ENCODE peak calls at places on chromosome 4, in seven cellular contexts. One of them, this sample, is unnamed.
A peak's percentile ranks its signal among the peaks of the same experiment; 100 is the strongest.

GRCh38 chr4:24774452-24774851 is 20.9 kb upstream of the SOD3 start:
- DNase-seq in ovary: no peak
- DNase-seq in upper lobe of right lung: no peak
- DNase-seq in astrocyte: no peak
- DNase-seq in tibial artery: no peak
- DNase-seq in body of pancreas: no peak
- DNase-seq in WTC11: no peak
- DNase-seq in this sample: no peak

GRCh38 chr4:186881521-186882220 is 158.0 kb upstream of the FAT1 start:
- DNase-seq in ovary: no peak
- DNase-seq in upper lobe of right lung: no peak
- DNase-seq in astrocyte: peak; percentile 91
- DNase-seq in tibial artery: no peak
- DNase-seq in body of pancreas: no peak
- DNase-seq in WTC11: no peak
- DNase-seq in this sample: no peak

GRCh38 chr4:155007660-155008176 is 200.7 kb upstream of the NPY2R start:
- DNase-seq in ovary: no peak
- DNase-seq in upper lobe of right lung: no peak
- DNase-seq in astrocyte: no peak
- DNase-seq in tibial artery: no peak
- DNase-seq in body of pancreas: no peak
- DNase-seq in WTC11: no peak
- DNase-seq in this sample: no peak

GRCh38 chr4:67332627-67333026 is 212.7 kb downstream of the CENPC start:
- DNase-seq in ovary: no peak
- DNase-seq in upper lobe of right lung: no peak
- DNase-seq in astrocyte: no peak
- DNase-seq in tibial artery: no peak
- DNase-seq in body of pancreas: no peak
- DNase-seq in WTC11: peak; percentile 31
- DNase-seq in this sample: no peak

GRCh38 chr4:175998782-175999181 is 66.9 kb upstream of the WDR17 start:
- DNase-seq in ovary: no peak
- DNase-seq in upper lobe of right lung: no peak
- DNase-seq in astrocyte: peak; percentile 2
- DNase-seq in tibial artery: no peak
- DNase-seq in body of pancreas: no peak
- DNase-seq in WTC11: peak; percentile 39
- DNase-seq in this sample: no peak

GRCh38 chr4:34010703-34011102 is 2233.6 kb downstream of the ARAP2 start:
- DNase-seq in ovary: no peak
- DNase-seq in upper lobe of right lung: no peak
- DNase-seq in astrocyte: no peak
- DNase-seq in tibial artery: no peak
- DNase-seq in body of pancreas: no peak
- DNase-seq in WTC11: no peak
- DNase-seq in this sample: no peak

GRCh38 chr4:93237526-93237925 is 591.0 kb upstream of the ATOH1 start:
- DNase-seq in ovary: no peak
- DNase-seq in upper lobe of right lung: no peak
- DNase-seq in astrocyte: no peak
- DNase-seq in tibial artery: no peak
- DNase-seq in body of pancreas: no peak
- DNase-seq in WTC11: no peak
- DNase-seq in this sample: no peak

GRCh38 chr4:20356565-20356964 is 104.9 kb downstream of the SLIT2 start:
- DNase-seq in ovary: no peak
- DNase-seq in upper lobe of right lung: no peak
- DNase-seq in astrocyte: peak; percentile 36
- DNase-seq in tibial artery: no peak
- DNase-seq in body of pancreas: no peak
- DNase-seq in WTC11: no peak
- DNase-seq in this sample: no peak

GRCh38 chr4:33052241-33052640 is 2332.1 kb downstream of the PCDH7 start:
- DNase-seq in ovary: no peak
- DNase-seq in upper lobe of right lung: no peak
- DNase-seq in astrocyte: no peak
- DNase-seq in tibial artery: no peak
- DNase-seq in body of pancreas: no peak
- DNase-seq in WTC11: no peak
- DNase-seq in this sample: no peak

GRCh38 chr4:79225360-79225759 is 100.5 kb downstream of the NAA11 start:
- DNase-seq in ovary: no peak
- DNase-seq in upper lobe of right lung: no peak
- DNase-seq in astrocyte: no peak
- DNase-seq in tibial artery: no peak
- DNase-seq in body of pancreas: no peak
- DNase-seq in WTC11: no peak
- DNase-seq in this sample: no peak

GRCh38 chr4:42523066-42523718 is 125.9 kb downstream of the SHISA3 start:
- DNase-seq in ovary: no peak
- DNase-seq in upper lobe of right lung: no peak
- DNase-seq in astrocyte: no peak
- DNase-seq in tibial artery: no peak
- DNase-seq in body of pancreas: no peak
- DNase-seq in WTC11: no peak
- DNase-seq in this sample: no peak

GRCh38 chr4:21113496-21114213 is 413.4 kb downstream of the PACRGL start:
- DNase-seq in ovary: no peak
- DNase-seq in upper lobe of right lung: no peak
- DNase-seq in astrocyte: peak; percentile 72
- DNase-seq in tibial artery: no peak
- DNase-seq in body of pancreas: no peak
- DNase-seq in WTC11: no peak
- DNase-seq in this sample: no peak

GRCh38 chr4:106583567-106583966 is 215.0 kb upstream of the GIMD1 start:
- DNase-seq in ovary: no peak
- DNase-seq in upper lobe of right lung: no peak
- DNase-seq in astrocyte: peak; percentile 98
- DNase-seq in tibial artery: no peak
- DNase-seq in body of pancreas: no peak
- DNase-seq in WTC11: no peak
- DNase-seq in this sample: no peak

GRCh38 chr4:123749408-123749807 is 352.8 kb downstream of the SPRY1 start:
- DNase-seq in ovary: no peak
- DNase-seq in upper lobe of right lung: no peak
- DNase-seq in astrocyte: no peak
- DNase-seq in tibial artery: peak; percentile 25
- DNase-seq in body of pancreas: peak; percentile 16
- DNase-seq in WTC11: no peak
- DNase-seq in this sample: no peak

GRCh38 chr4:184844742-184845141 is 19.0 kb upstream of the ACSL1 start:
- DNase-seq in ovary: no peak
- DNase-seq in upper lobe of right lung: no peak
- DNase-seq in astrocyte: no peak
- DNase-seq in tibial artery: no peak
- DNase-seq in body of pancreas: no peak
- DNase-seq in WTC11: no peak
- DNase-seq in this sample: no peak

GRCh38 chr4:128424524-128425195 is 137.0 kb upstream of the PGRMC2 start:
- DNase-seq in ovary: no peak
- DNase-seq in upper lobe of right lung: no peak
- DNase-seq in astrocyte: peak; percentile 35
- DNase-seq in tibial artery: no peak
- DNase-seq in body of pancreas: no peak
- DNase-seq in WTC11: no peak
- DNase-seq in this sample: no peak

GRCh38 chr4:121796283-121796682 is 4.8 kb upstream of the EXOSC9 start:
- DNase-seq in ovary: no peak
- DNase-seq in upper lobe of right lung: no peak
- DNase-seq in astrocyte: no peak
- DNase-seq in tibial artery: no peak
- DNase-seq in body of pancreas: no peak
- DNase-seq in WTC11: no peak
- DNase-seq in this sample: no peak

GRCh38 chr4:165096776-165097175 is 15.9 kb downstream of the TMEM192 start:
- DNase-seq in ovary: no peak
- DNase-seq in upper lobe of right lung: no peak
- DNase-seq in astrocyte: peak; percentile 8
- DNase-seq in tibial artery: no peak
- DNase-seq in body of pancreas: no peak
- DNase-seq in WTC11: no peak
- DNase-seq in this sample: no peak

GRCh38 chr4:75038376-75038775 is 105.5 kb downstream of the PARM1 start:
- DNase-seq in ovary: no peak
- DNase-seq in upper lobe of right lung: no peak
- DNase-seq in astrocyte: no peak
- DNase-seq in tibial artery: no peak
- DNase-seq in body of pancreas: no peak
- DNase-seq in WTC11: no peak
- DNase-seq in this sample: no peak

GRCh38 chr4:169268951-169269781 is 1.6 kb downstream of the SH3RF1 start:
- DNase-seq in ovary: no peak
- DNase-seq in upper lobe of right lung: no peak
- DNase-seq in astrocyte: peak; percentile 89
- DNase-seq in tibial artery: no peak
- DNase-seq in body of pancreas: no peak
- DNase-seq in WTC11: no peak
- DNase-seq in this sample: no peak

DNA sequence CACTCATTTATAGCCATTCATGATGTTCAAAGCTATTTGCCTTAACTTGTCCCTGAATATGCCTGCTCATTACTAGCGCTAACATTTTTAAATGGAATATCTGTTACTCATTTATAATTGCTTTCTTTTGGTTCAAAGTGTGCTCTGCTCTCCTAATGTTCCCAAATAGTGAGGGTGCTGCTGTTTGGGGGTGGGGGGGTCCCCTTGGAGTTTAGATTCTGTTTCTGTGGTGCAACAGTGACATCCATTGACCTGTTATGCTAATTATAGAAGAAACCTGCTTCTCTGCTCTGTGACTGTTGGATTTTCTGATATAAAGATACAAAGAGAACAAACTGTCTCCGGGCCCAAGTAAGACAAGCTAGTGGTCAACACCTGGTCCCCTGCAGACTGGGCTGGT is 222.4 kb downstream of the SHROOM3 start:
- DNase-seq in ovary: no peak
- DNase-seq in upper lobe of right lung: no peak
- DNase-seq in astrocyte: no peak
- DNase-seq in tibial artery: no peak
- DNase-seq in body of pancreas: no peak
- DNase-seq in WTC11: no peak
- DNase-seq in this sample: no peak
- TF ChIP-seq CTCF in ovary: no peak
- TF ChIP-seq CTCF in upper lobe of right lung: no peak
- TF ChIP-seq CTCF in astrocyte: no peak
- TF ChIP-seq CTCF in tibial artery: no peak
- TF ChIP-seq CTCF in body of pancreas: no peak
- TF ChIP-seq CTCF in WTC11: no peak
- TF ChIP-seq CTCF in this sample: peak; percentile 26

GRCh38 chr4:87392183-87392582 is 1.2 kb upstream of the HSD17B11 start:
- DNase-seq in ovary: no peak
- DNase-seq in upper lobe of right lung: no peak
- DNase-seq in astrocyte: no peak
- DNase-seq in tibial artery: no peak
- DNase-seq in body of pancreas: no peak
- DNase-seq in WTC11: no peak
- DNase-seq in this sample: no peak

GRCh38 chr4:87387237-87387636 is 3.8 kb downstream of the HSD17B11 start:
- DNase-seq in ovary: no peak
- DNase-seq in upper lobe of right lung: no peak
- DNase-seq in astrocyte: no peak
- DNase-seq in tibial artery: no peak
- DNase-seq in body of pancreas: no peak
- DNase-seq in WTC11: no peak
- DNase-seq in this sample: no peak

GRCh38 chr4:87391783-87392054 is 731 bp upstream of the HSD17B11 start:
- DNase-seq in ovary: no peak
- DNase-seq in upper lobe of right lung: no peak
- DNase-seq in astrocyte: no peak
- DNase-seq in tibial artery: no peak
- DNase-seq in body of pancreas: no peak
- DNase-seq in WTC11: no peak
- DNase-seq in this sample: no peak

DNA sequence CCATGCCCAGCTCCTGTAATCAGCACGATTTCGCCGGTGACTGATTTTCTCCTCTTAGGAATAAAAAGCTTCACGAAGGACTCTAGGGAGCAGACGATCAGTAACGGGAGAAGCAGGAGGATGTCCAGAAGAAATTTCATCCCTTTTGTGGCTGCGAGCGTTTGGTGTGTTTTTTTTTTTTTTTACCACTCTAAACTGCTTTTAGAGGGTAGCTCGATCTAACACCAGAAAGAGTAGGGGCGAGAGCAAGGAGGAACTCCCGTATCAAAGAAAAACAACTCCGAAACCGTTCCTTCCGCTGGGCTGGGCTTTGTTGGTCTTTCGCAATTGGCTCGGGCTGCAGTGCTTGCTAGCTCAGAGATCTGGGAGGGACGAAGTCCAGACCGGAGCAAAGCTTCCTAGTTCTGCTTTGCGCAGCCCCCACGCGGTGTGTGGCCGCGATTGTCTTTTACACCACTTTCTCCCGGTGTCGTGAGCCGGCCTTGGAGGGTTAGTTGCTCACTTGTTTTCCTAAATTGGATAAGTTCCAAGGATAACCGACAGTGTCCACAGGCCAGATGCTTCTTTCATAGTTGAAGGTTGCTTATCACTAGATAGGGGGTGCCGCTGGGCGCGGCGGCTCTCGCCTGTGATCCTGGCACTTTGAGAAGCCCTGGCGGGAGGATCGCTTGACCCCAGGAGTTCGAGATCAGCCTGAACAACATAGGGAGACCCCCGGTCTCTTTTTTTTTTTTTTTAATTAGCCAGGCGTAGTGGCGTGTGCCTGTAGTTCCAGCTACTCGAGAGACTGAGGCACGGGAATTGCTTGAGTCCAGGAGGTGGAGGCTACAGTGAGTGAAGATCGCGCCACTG is at the start of gene HSD17B11:
- DNase-seq in ovary: peak; percentile 88
- DNase-seq in upper lobe of right lung: peak; percentile 93
- DNase-seq in astrocyte: peak; percentile 90
- DNase-seq in tibial artery: peak; percentile 95
- DNase-seq in body of pancreas: peak; percentile 91
- DNase-seq in WTC11: peak; percentile 80
- DNase-seq in this sample: no peak
- TF ChIP-seq CTCF in ovary: peak; percentile 20
- TF ChIP-seq CTCF in upper lobe of right lung: peak; percentile 37
- TF ChIP-seq CTCF in astrocyte: no peak
- TF ChIP-seq CTCF in tibial artery: peak; percentile 27
- TF ChIP-seq CTCF in body of pancreas: peak; percentile 15
- TF ChIP-seq CTCF in WTC11: no peak
- TF ChIP-seq CTCF in this sample: peak; percentile 64

DNA sequence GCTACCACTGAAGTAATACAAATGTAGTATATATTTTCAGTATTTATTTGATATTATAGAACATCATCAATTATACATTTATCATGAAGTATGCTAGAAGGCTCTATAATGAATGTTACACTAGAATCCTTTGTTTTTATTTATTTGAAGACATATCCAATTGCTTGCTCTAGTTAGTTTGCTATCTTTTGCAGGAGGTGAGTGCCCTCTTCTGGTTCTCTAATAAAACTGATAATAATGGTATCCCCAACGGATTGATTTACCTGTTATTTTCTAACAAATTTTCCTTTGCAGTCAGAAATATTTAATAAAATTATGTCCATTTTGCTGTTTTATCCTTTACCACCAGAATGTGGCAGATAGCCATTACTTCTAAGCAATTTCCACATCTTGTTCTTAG is 274.3 kb upstream of the TACR3 start:
- DNase-seq in ovary: no peak
- DNase-seq in upper lobe of right lung: no peak
- DNase-seq in astrocyte: no peak
- DNase-seq in tibial artery: no peak
- DNase-seq in body of pancreas: no peak
- DNase-seq in WTC11: no peak
- DNase-seq in this sample: no peak
- TF ChIP-seq CTCF in ovary: no peak
- TF ChIP-seq CTCF in upper lobe of right lung: no peak
- TF ChIP-seq CTCF in astrocyte: no peak
- TF ChIP-seq CTCF in tibial artery: no peak
- TF ChIP-seq CTCF in body of pancreas: no peak
- TF ChIP-seq CTCF in WTC11: peak; percentile 29
- TF ChIP-seq CTCF in this sample: peak; percentile 45

GRCh38 chr4:98657531-98658286 is 702 bp downstream of the TSPAN5 start:
- DNase-seq in ovary: peak; percentile 44
- DNase-seq in upper lobe of right lung: no peak
- DNase-seq in astrocyte: peak; percentile 68
- DNase-seq in tibial artery: peak; percentile 30
- DNase-seq in body of pancreas: peak; percentile 22
- DNase-seq in WTC11: peak; percentile 28
- DNase-seq in this sample: no peak
- TF ChIP-seq CTCF in ovary: no peak
- TF ChIP-seq CTCF in upper lobe of right lung: no peak
- TF ChIP-seq CTCF in astrocyte: no peak
- TF ChIP-seq CTCF in tibial artery: no peak
- TF ChIP-seq CTCF in body of pancreas: no peak
- TF ChIP-seq CTCF in WTC11: no peak
- TF ChIP-seq CTCF in this sample: no peak